ENCODE peak calls at places on chromosomes 11 and 22, in five cellular contexts. One of them, this sample, is unnamed.
A peak's percentile ranks its signal among the peaks of the same experiment; 100 is the strongest.

GRCh38 chr11:105935791-105936190 is 86.2 kb downstream of the MSANTD4 start:
- DNase-seq in ureter: no peak
- DNase-seq in NCI-H1417: peak; percentile 3
- DNase-seq in heart right ventricle: no peak
- DNase-seq in bronchial epithelial cell: peak; percentile 90
- DNase-seq in this sample: no peak

GRCh38 chr22:39448205-39449054 is 8.4 kb upstream of the MGAT3 start:
- DNase-seq in ureter: peak; percentile 85
- DNase-seq in NCI-H1417: no peak
- DNase-seq in heart right ventricle: no peak
- DNase-seq in bronchial epithelial cell: peak; percentile 30
- DNase-seq in this sample: no peak

GRCh38 chr11:116376547-116376946 is 396.2 kb downstream of the BUD13 start:
- DNase-seq in ureter: no peak
- DNase-seq in NCI-H1417: peak; percentile 66
- DNase-seq in heart right ventricle: no peak
- DNase-seq in bronchial epithelial cell: no peak
- DNase-seq in this sample: no peak

GRCh38 chr11:58068640-58069039 is 37.9 kb downstream of the OR6Q1 start:
- DNase-seq in ureter: no peak
- DNase-seq in NCI-H1417: no peak
- DNase-seq in heart right ventricle: no peak
- DNase-seq in bronchial epithelial cell: no peak
- DNase-seq in this sample: no peak

GRCh38 chr22:49153921-49154320 is 673.8 kb downstream of the BRD1 start:
- DNase-seq in ureter: no peak
- DNase-seq in NCI-H1417: no peak
- DNase-seq in heart right ventricle: no peak
- DNase-seq in bronchial epithelial cell: no peak
- DNase-seq in this sample: no peak

GRCh38 chr11:70115778-70116177 is 37.7 kb downstream of the ANO1 start:
- DNase-seq in ureter: no peak
- DNase-seq in NCI-H1417: no peak
- DNase-seq in heart right ventricle: no peak
- DNase-seq in bronchial epithelial cell: no peak
- DNase-seq in this sample: no peak

GRCh38 chr11:88831303-88831890 is 234.4 kb downstream of the GRM5 start:
- DNase-seq in ureter: no peak
- DNase-seq in NCI-H1417: no peak
- DNase-seq in heart right ventricle: no peak
- DNase-seq in bronchial epithelial cell: no peak
- DNase-seq in this sample: no peak

GRCh38 chr22:29128891-29129643 is 56.2 kb downstream of the KREMEN1 start:
- DNase-seq in ureter: no peak
- DNase-seq in NCI-H1417: no peak
- DNase-seq in heart right ventricle: no peak
- DNase-seq in bronchial epithelial cell: no peak
- DNase-seq in this sample: no peak

GRCh38 chr11:115528217-115528616 is 24.0 kb upstream of the CADM1 start:
- DNase-seq in ureter: no peak
- DNase-seq in NCI-H1417: no peak
- DNase-seq in heart right ventricle: no peak
- DNase-seq in bronchial epithelial cell: no peak
- DNase-seq in this sample: no peak

GRCh38 chr22:44438056-44438455 is 60.0 kb downstream of the RTL6 start:
- DNase-seq in ureter: no peak
- DNase-seq in NCI-H1417: no peak
- DNase-seq in heart right ventricle: no peak
- DNase-seq in bronchial epithelial cell: no peak
- DNase-seq in this sample: no peak

GRCh38 chr11:66002648-66003225 is 434 bp downstream of the BANF1 start:
- DNase-seq in ureter: no peak
- DNase-seq in NCI-H1417: peak; percentile 53
- DNase-seq in heart right ventricle: no peak
- DNase-seq in bronchial epithelial cell: peak; percentile 31
- DNase-seq in this sample: peak; percentile 86